ENCODE peak calls at places on chromosomes 4 and X, in five cellular contexts. E is adrenal gland, T is HepG2, A is tibial nerve, J is uterus. F is an unnamed sample.

GRCh38 chr4:114208747-114209146 is 229.3 kb upstream of the ARSJ start:
- DNase-seq in E (no peak), T (no peak), A (no peak), J (no peak), F (no peak)

GRCh38 chr4:120769227-120769626 is 153.3 kb downstream of the PRDM5 start:
- DNase-seq in E (no peak), T (no peak), A (no peak), J (no peak), F (peak)

GRCh38 chr4:7299051-7299907 is 106.9 kb downstream of the SORCS2 start:
- DNase-seq in E (no peak), T (no peak), A (no peak), J (no peak), F (no peak)

GRCh38 chr4:32789026-32789608 is 2068.9 kb downstream of the PCDH7 start:
- DNase-seq in E (no peak), T (no peak), A (no peak), J (no peak), F (no peak)

GRCh38 chr4:139295317-139296299 is 5.7 kb upstream of the NAA15 start:
- DNase-seq in E (peak), T (peak), A (peak), J (peak), F (peak)

GRCh38 chr4:112898357-112899141 is 150.9 kb upstream of the ANK2 start:
- DNase-seq in E (no peak), T (peak), A (no peak), J (no peak), F (no peak)

GRCh38 chr4:65007841-65008439 is 598.7 kb upstream of the TECRL start:
- DNase-seq in E (no peak), T (peak), A (no peak), J (no peak), F (no peak)

GRCh38 chrX:11273544-11273943 is 19.7 kb upstream of the AMELX start:
- DNase-seq in E (no peak), T (no peak), A (no peak), J (no peak), F (no peak)

GRCh38 chr4:385934-386707 is 48.5 kb downstream of the ZNF141 start:
- DNase-seq in E (no peak), T (no peak), A (no peak), J (no peak), F (no peak)

GRCh38 chr4:164926301-164926700 is 49.3 kb downstream of the APELA start:
- DNase-seq in E (no peak), T (no peak), A (no peak), J (no peak), F (no peak)

GRCh38 chrX:155329293-155329692 is 5.1 kb downstream of the CLIC2 start:
- DNase-seq in E (no peak), T (no peak), A (no peak), J (no peak), F (no peak)

GRCh38 chr4:152678841-152679240 is 956 bp downstream of the TMEM154 start:
- DNase-seq in E (no peak), T (no peak), A (no peak), J (no peak), F (no peak)

GRCh38 chrX:109880629-109881028 is 122.3 kb upstream of the TMEM164 start:
- DNase-seq in E (peak), T (peak), A (no peak), J (no peak), F (no peak)

GRCh38 chr4:53507671-53508286 is 83.5 kb downstream of the LNX1 start:
- DNase-seq in E (peak), T (peak), A (peak), J (no peak), F (no peak)

GRCh38 chrX:1528186-1528883 is 8.7 kb downstream of the P2RY8 start:
- DNase-seq in E (no peak), T (no peak), A (no peak), J (no peak), F (no peak)

GRCh38 chr4:152968806-152969394 is 32.8 kb downstream of the FHDC1 start:
- DNase-seq in E (no peak), T (no peak), A (no peak), J (no peak), F (no peak)

GRCh38 chr4:42277291-42277690 is 120.0 kb upstream of the SHISA3 start:
- DNase-seq in E (no peak), T (no peak), A (no peak), J (no peak), F (no peak)

GRCh38 chr4:2364654-2365053 is 53.8 kb downstream of the ZFYVE28 start:
- DNase-seq in E (no peak), T (no peak), A (no peak), J (no peak), F (peak)

GRCh38 chr4:176793060-176793605 is 411 bp upstream of the VEGFC start:
- DNase-seq in E (no peak), T (no peak), A (no peak), J (no peak), F (no peak)
- H3K4me3 ChIP-seq in E (no peak), T (no peak), A (peak), J (peak), F (peak)

GRCh38 chr4:170026253-170026991 is at the start of gene MFAP3L:
- DNase-seq in E (peak), T (peak), A (peak), J (peak), F (peak)
- TF ChIP-seq POLR2A in E (peak), T (peak), A (peak), J (no peak), F (peak)

DNA sequence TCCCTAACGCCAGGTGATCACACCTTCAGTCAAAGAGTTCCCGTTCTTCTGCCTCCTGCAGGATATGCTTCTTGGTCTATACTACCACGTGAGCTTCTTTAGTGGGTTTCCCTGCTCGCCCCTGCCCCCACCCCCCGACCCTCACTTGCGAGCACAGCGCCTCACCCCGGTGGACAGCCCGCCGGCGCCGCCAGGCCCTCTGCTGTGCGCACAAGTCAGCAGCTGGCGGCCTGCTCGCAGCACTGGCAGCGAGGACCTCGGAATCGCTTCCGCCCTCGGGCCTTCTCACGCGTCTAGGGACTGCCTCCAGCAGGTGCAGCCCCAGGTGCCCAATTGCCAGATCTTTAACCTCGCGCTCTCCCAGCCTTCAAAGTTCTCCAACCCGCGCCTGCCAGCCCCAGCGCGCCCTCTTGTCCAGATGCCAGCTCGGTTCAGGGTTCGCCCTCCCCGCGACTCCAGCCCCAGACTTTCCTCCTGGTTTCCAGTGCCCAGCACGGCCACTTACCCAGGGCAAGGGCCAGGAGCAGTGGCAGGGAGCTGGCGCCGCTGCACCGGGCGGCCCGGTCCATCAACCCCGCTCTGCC is 474 bp downstream of the BTC start:
- DNase-seq in E (peak), T (peak), A (no peak), J (peak), F (peak)
- H3K4me3 ChIP-seq in E (no peak), T (peak), A (peak), J (peak), F (peak)

DNA sequence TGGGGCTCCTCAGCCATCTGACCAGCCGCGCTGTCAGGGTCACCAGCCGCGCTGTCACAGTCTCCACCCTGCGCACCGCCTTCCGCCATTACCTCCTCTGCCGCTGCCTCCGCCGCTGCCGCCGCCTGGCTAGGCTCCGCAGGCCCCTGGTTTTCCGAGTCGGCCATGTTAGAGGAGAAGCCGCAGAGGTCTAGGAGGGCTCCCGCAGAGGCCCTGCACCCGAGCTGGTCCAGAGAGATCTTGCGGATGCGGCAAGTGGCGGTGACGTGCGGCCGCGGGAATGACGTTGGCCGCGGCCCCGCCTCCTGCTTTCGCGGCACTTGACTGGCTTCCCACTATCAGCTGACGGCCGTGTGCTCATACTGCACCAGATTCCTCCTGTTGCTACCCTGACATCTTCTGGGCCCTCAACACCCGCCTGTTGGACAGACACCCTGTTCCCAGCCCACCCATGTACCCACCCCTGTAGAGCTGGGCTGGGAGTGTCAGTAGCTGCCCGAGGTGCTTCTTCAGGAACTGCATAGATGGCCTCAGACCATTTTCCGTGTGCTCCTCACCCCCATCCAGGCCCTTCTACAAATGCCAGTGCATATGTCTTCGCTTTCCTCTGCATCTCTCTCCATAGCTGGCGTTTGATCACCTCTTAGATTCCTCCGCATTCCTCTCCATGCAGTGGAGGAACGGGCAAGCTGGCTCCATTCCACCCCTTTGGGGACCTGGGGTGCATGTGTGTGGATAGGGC is at the start of gene NAP1L5:
- DNase-seq in E (peak), T (no peak), A (peak), J (peak), F (peak)
- TF ChIP-seq POLR2A in E (peak), T (no peak), A (peak), J (peak), F (peak)

DNA sequence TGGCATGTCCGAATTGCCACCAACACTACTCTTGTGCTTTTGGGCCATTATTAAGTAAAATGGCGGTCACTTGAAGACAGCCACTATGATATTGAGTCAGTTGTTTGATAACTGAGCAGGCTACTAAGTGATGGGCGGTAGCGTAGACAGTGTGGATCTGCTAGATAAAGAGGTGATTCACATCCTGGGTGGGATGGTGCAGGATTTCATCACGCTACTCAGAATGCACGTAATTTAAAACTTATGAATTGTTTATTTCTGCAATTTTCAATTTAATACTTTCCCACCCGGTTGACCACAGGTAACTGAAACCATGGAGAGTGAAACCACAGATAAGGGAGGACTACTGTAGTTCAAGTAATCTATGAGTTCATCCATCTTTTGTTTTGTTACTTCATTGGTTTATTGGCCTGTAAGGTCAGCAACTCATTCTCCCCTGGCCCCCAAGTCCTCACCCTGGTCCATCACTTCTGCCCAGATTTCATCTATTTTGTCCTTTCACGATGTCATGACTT is 2.9 kb downstream of the ARAF start:
- DNase-seq in E (no peak), T (no peak), A (no peak), J (no peak), F (no peak)
- H3K4me3 ChIP-seq in E (no peak), T (no peak), A (no peak), J (no peak), F (no peak)

GRCh38 chr4:122733805-122734155 is 1.3 kb downstream of the BBS12 start:
- DNase-seq in E (no peak), T (no peak), A (no peak), J (no peak), F (no peak)

GRCh38 chr4:122731676-122732075 is 828 bp upstream of the BBS12 start:
- DNase-seq in E (no peak), T (no peak), A (no peak), J (no peak), F (no peak)

GRCh38 chr4:122728781-122729330 is 3.6 kb upstream of the BBS12 start:
- DNase-seq in E (no peak), T (no peak), A (no peak), J (no peak), F (no peak)

DNA sequence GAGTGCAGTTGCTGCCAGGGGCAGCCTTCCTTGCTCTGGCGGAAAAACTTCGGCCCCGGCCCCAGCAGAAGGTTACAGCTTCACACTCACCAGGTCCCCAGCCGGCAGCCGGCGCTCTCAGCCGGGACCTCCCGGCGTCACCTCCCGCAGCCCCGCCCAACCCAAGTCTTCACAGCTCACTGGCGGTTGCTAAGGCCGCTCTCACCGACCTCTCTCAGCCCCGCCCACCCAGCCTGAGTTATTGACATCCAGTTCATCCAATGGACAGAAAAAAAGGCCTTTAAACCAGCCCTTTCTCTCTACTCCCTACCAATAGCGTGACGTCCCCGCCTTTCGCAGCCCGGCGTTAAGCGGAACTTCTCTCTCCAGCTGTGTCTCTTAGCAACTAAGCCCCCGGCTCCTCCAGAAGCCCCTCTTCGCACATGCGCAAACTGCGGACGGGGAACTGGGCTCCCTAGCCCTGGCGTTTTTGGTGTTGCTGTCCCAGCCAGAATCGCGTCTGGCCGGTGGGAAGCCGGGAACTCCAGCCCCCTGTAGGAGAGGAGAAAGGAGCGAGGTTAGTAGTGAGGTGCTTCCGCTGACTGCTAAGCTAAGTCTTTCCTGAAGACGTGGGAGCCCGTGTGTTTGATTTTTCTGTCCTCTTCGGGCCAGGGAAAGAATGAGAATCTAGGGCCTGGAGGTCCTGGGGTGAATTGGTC is at the start of gene BBS12:
- DNase-seq in E (peak), T (peak), A (peak), J (peak), F (peak)
- TF ChIP-seq POLR2A in E (peak), T (no peak), A (peak), J (peak), F (peak)

GRCh38 chr4:118352843-118353373 is at the start of gene PRSS12:
- DNase-seq in E (peak), T (peak), A (no peak), J (no peak), F (peak)

GRCh38 chr4:118350961-118351360 is 1.8 kb downstream of the PRSS12 start:
- DNase-seq in E (no peak), T (no peak), A (no peak), J (no peak), F (no peak)

GRCh38 chr4:118354913-118355312 is 2.1 kb upstream of the PRSS12 start:
- DNase-seq in E (no peak), T (no peak), A (no peak), J (no peak), F (no peak)

GRCh38 chr4:118353452-118353851 is 649 bp upstream of the PRSS12 start:
- DNase-seq in E (no peak), T (no peak), A (no peak), J (no peak), F (no peak)

GRCh38 chr4:118351851-118352827 is 664 bp downstream of the PRSS12 start:
- DNase-seq in E (no peak), T (peak), A (no peak), J (no peak), F (peak)
- H3K4me3 ChIP-seq in E (no peak), T (no peak), A (peak), J (no peak), F (peak)

DNA sequence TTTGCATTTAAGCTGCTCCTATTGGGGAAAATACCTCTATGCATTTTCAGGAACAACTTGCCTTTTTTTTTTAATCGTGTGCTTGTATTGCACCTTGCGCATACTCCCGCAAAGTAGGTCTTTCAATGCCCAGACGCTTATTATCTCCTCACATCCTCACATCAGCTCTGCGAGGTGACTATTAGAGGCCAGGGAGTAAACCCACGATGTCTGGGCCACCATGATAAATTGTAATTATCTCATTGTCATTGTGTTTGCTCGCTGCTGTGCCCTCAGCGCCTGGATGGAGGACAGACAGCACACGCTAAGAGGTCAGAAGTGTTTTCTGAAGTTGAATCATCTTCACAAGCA is 974 bp upstream of the RELL1 start:
- DNase-seq in E (no peak), T (no peak), A (no peak), J (no peak), F (no peak)
- TF ChIP-seq POLR2A in E (no peak), T (no peak), A (no peak), J (no peak), F (no peak)

GRCh38 chr4:86848136-86848535 is 1.0 kb downstream of the SLC10A6 start:
- DNase-seq in E (no peak), T (no peak), A (no peak), J (no peak), F (no peak)
- H3K4me3 ChIP-seq in E (no peak), T (no peak), A (peak), J (no peak), F (no peak)

GRCh38 chr4:173370477-173371291 is at the start of gene SAP30:
- DNase-seq in E (peak), T (peak), A (peak), J (peak), F (peak)

GRCh38 chr4:173374588-173374987 is 3.8 kb downstream of the SAP30 start:
- DNase-seq in E (no peak), T (no peak), A (no peak), J (no peak), F (no peak)

GRCh38 chr4:173370130-173370476 is 651 bp upstream of the SAP30 start:
- DNase-seq in E (peak), T (no peak), A (peak), J (peak), F (peak)

GRCh38 chr4:173367946-173368345 is 2.8 kb upstream of the SAP30 start:
- DNase-seq in E (no peak), T (no peak), A (no peak), J (no peak), F (no peak)

GRCh38 chr4:173371292-173372192 is 788 bp downstream of the SAP30 start:
- DNase-seq in E (peak), T (peak), A (peak), J (peak), F (peak)
- TF ChIP-seq POLR2A in E (peak), T (peak), A (no peak), J (peak), F (no peak)